ENCODE peak calls at places on chromosome 12, in eight cellular contexts. H is RWPE1; A is central memory CD4-positive, alpha-beta T cell; M is Ammon's horn; P is dermis blood vessel endothelial cell; W is HFFc6; T is HuH-7.5; S is transverse colon. U is an unnamed sample.

GRCh38 chr12:12528361-12529092 is 34.1 kb downstream of the DUSP16 start:
- DNase-seq in P (peak), T (no peak), S (no peak), H (no peak), W (no peak), A (no peak), M (no peak), U (no peak)

GRCh38 chr12:132729541-132730320 is 19.1 kb downstream of the PGAM5 start:
- DNase-seq in A (no peak), M (no peak), S (no peak), H (no peak), T (no peak), W (peak), P (no peak), U (peak)

GRCh38 chr12:131713349-131713748 is 2.5 kb downstream of the SFSWAP start:
- DNase-seq in H (no peak), S (no peak), P (no peak), M (no peak), A (no peak), T (no peak), W (no peak), U (no peak)

GRCh38 chr12:118377891-118378470 is 1.6 kb downstream of the SUDS3 start:
- DNase-seq in S (peak), A (peak), H (peak), M (peak), P (peak), W (peak), T (peak), U (peak)

GRCh38 chr12:72432037-72432604 is 160.0 kb downstream of the TRHDE start:
- DNase-seq in H (no peak), W (no peak), M (no peak), S (peak), A (no peak), T (no peak), P (no peak), U (no peak)

GRCh38 chr12:53215497-53215896 is 8.4 kb upstream of the ITGB7 start:
- DNase-seq in P (no peak), W (no peak), M (no peak), A (no peak), S (no peak), T (no peak), H (no peak), U (no peak)

GRCh38 chr12:82438356-82438755 is 80.0 kb downstream of the METTL25 start:
- DNase-seq in T (no peak), P (no peak), M (no peak), S (no peak), H (no peak), A (no peak), W (no peak), U (no peak)

GRCh38 chr12:31737763-31738162 is 8.9 kb upstream of the AMN1 start:
- DNase-seq in S (no peak), M (no peak), T (no peak), W (no peak), H (no peak), A (no peak), P (no peak), U (no peak)

GRCh38 chr12:119631930-119632678 is 35.8 kb upstream of the PRKAB1 start:
- DNase-seq in S (no peak), H (peak), M (no peak), P (no peak), W (no peak), A (no peak), T (no peak), U (no peak)

GRCh38 chr12:130796985-130797686 is 41.9 kb downstream of the STX2 start:
- DNase-seq in W (no peak), H (no peak), A (peak), T (no peak), M (no peak), P (no peak), S (no peak), U (no peak)

GRCh38 chr12:121590476-121591143 is 9.8 kb upstream of the KDM2B start:
- DNase-seq in T (no peak), H (peak), A (peak), M (no peak), P (no peak), W (peak), S (no peak), U (no peak)

U was measured in amygdala.